ENCODE peak calls at places on chromosomes 4 and X, in four cellular contexts. One of them, this sample, is unnamed.

GRCh38 chrX:45767021-45767491 is 566.4 kb upstream of the DIPK2B start:
- DNase-seq in sigmoid colon: no peak
- DNase-seq in left lung: no peak
- DNase-seq in psoas muscle: no peak
- DNase-seq in this sample: no peak

GRCh38 chrX:3771756-3772155 is 58.3 kb upstream of the PRKX start:
- DNase-seq in left lung: no peak
- DNase-seq in psoas muscle: no peak
- DNase-seq in sigmoid colon: no peak
- DNase-seq in this sample: no peak

GRCh38 chrX:49133759-49134158 is 10.2 kb upstream of the GPKOW start:
- DNase-seq in psoas muscle: no peak
- DNase-seq in left lung: no peak
- DNase-seq in sigmoid colon: no peak
- DNase-seq in this sample: no peak

GRCh38 chr4:54015421-54016065 is 48.9 kb downstream of the CHIC2 start:
- DNase-seq in sigmoid colon: no peak
- DNase-seq in psoas muscle: no peak
- DNase-seq in left lung: no peak
- DNase-seq in this sample: peak; percentile 13

GRCh38 chr4:16579866-16580265 is 318.6 kb downstream of the LDB2 start:
- DNase-seq in psoas muscle: no peak
- DNase-seq in left lung: no peak
- DNase-seq in sigmoid colon: no peak
- DNase-seq in this sample: no peak

GRCh38 chrX:120769576-120770341 is 105.9 kb downstream of the CT47B1 start:
- DNase-seq in psoas muscle: no peak
- DNase-seq in sigmoid colon: no peak
- DNase-seq in left lung: no peak
- DNase-seq in this sample: no peak

GRCh38 chr4:3304831-3305609 is 12.2 kb downstream of the RGS12 start:
- DNase-seq in psoas muscle: peak; percentile 47
- DNase-seq in left lung: peak; percentile 39
- DNase-seq in sigmoid colon: peak; percentile 78
- DNase-seq in this sample: no peak

GRCh38 chrX:125266153-125266660 is 53.5 kb upstream of the TEX13C start:
- DNase-seq in left lung: no peak
- DNase-seq in psoas muscle: no peak
- DNase-seq in sigmoid colon: no peak
- DNase-seq in this sample: no peak

GRCh38 chrX:30530591-30530990 is 47.0 kb downstream of the TASL start:
- DNase-seq in sigmoid colon: no peak
- DNase-seq in left lung: no peak
- DNase-seq in psoas muscle: no peak
- DNase-seq in this sample: no peak

GRCh38 chr4:56958111-56958517 is 19.3 kb downstream of the NOA1 start:
- DNase-seq in left lung: no peak
- DNase-seq in sigmoid colon: peak; percentile 96
- DNase-seq in psoas muscle: peak; percentile 91
- DNase-seq in this sample: no peak

GRCh38 chr4:57676394-57676793 is 566.2 kb upstream of the IGFBP7 start:
- DNase-seq in psoas muscle: no peak
- DNase-seq in sigmoid colon: no peak
- DNase-seq in left lung: no peak
- DNase-seq in this sample: no peak

GRCh38 chrX:130083656-130084382 is 26.5 kb downstream of the ELF4 start:
- DNase-seq in psoas muscle: no peak
- DNase-seq in left lung: peak; percentile 80
- DNase-seq in sigmoid colon: no peak
- DNase-seq in this sample: peak; percentile 49

GRCh38 chr4:88659061-88659889 is 38.4 kb downstream of the NAP1L5 start:
- DNase-seq in sigmoid colon: peak; percentile 70
- DNase-seq in psoas muscle: no peak
- DNase-seq in left lung: no peak
- DNase-seq in this sample: peak; percentile 42

GRCh38 chr4:127985989-127986388 is 20.8 kb downstream of the ABHD18 start:
- DNase-seq in sigmoid colon: no peak
- DNase-seq in left lung: no peak
- DNase-seq in psoas muscle: no peak
- DNase-seq in this sample: no peak

GRCh38 chrX:120813982-120814381 is 61.7 kb downstream of the CT47B1 start:
- DNase-seq in psoas muscle: no peak
- DNase-seq in left lung: no peak
- DNase-seq in sigmoid colon: no peak
- DNase-seq in this sample: peak; percentile 9

GRCh38 chrX:40415675-40416074 is 165.1 kb upstream of the ATP6AP2 start:
- DNase-seq in psoas muscle: no peak
- DNase-seq in sigmoid colon: peak; percentile 73
- DNase-seq in left lung: no peak
- DNase-seq in this sample: no peak

GRCh38 chrX:124502144-124502543 is 155.8 kb downstream of the SH2D1A start:
- DNase-seq in sigmoid colon: no peak
- DNase-seq in psoas muscle: no peak
- DNase-seq in left lung: no peak
- DNase-seq in this sample: no peak

GRCh38 chr4:159206427-159206871 is 103.6 kb downstream of the RAPGEF2 start:
- DNase-seq in sigmoid colon: no peak
- DNase-seq in psoas muscle: no peak
- DNase-seq in left lung: no peak
- DNase-seq in this sample: no peak

GRCh38 chr4:102585329-102585728 is 84.2 kb downstream of the NFKB1 start:
- DNase-seq in left lung: no peak
- DNase-seq in sigmoid colon: no peak
- DNase-seq in psoas muscle: no peak
- DNase-seq in this sample: no peak

GRCh38 chrX:20265726-20266681 is 705 bp downstream of the RPS6KA3 start:
- DNase-seq in sigmoid colon: peak; percentile 67
- DNase-seq in left lung: peak; percentile 79
- DNase-seq in psoas muscle: peak; percentile 28
- DNase-seq in this sample: peak; percentile 55

GRCh38 chr4:141028024-141028529 is 105.2 kb downstream of the RNF150 start:
- DNase-seq in left lung: no peak
- DNase-seq in sigmoid colon: no peak
- DNase-seq in psoas muscle: no peak
- DNase-seq in this sample: no peak

GRCh38 chr4:122017296-122017695 is 65.4 kb upstream of the TRPC3 start:
- DNase-seq in psoas muscle: no peak
- DNase-seq in sigmoid colon: no peak
- DNase-seq in left lung: no peak
- DNase-seq in this sample: peak; percentile 2

GRCh38 chrX:51802917-51803688 is 59.9 kb downstream of the GSPT2 start:
- DNase-seq in sigmoid colon: peak; percentile 68
- DNase-seq in left lung: no peak
- DNase-seq in psoas muscle: peak; percentile 15
- DNase-seq in this sample: peak; percentile 47

GRCh38 chr4:128572778-128573241 is 236.7 kb upstream of the JADE1 start:
- DNase-seq in left lung: no peak
- DNase-seq in psoas muscle: no peak
- DNase-seq in sigmoid colon: no peak
- DNase-seq in this sample: no peak

GRCh38 chr4:70778888-70779422 is 57.2 kb downstream of the RUFY3 start:
- DNase-seq in psoas muscle: no peak
- DNase-seq in sigmoid colon: no peak
- DNase-seq in left lung: no peak
- DNase-seq in this sample: no peak

GRCh38 chrX:23822397-23822796 is 39.4 kb downstream of the SAT1 start:
- DNase-seq in sigmoid colon: no peak
- DNase-seq in psoas muscle: no peak
- DNase-seq in left lung: no peak
- DNase-seq in this sample: no peak

GRCh38 chr4:13173974-13174373 is 310.2 kb downstream of the RAB28 start:
- DNase-seq in psoas muscle: peak; percentile 68
- DNase-seq in sigmoid colon: peak; percentile 94
- DNase-seq in left lung: no peak
- DNase-seq in this sample: no peak

GRCh38 chr4:8021796-8022195 is 82.1 kb upstream of the AFAP1 start:
- DNase-seq in sigmoid colon: no peak
- DNase-seq in left lung: no peak
- DNase-seq in psoas muscle: no peak
- DNase-seq in this sample: peak; percentile 53

GRCh38 chr4:8024073-8024786 is 84.6 kb upstream of the AFAP1 start:
- DNase-seq in psoas muscle: no peak
- DNase-seq in sigmoid colon: no peak
- DNase-seq in left lung: no peak
- DNase-seq in this sample: peak; percentile 54

GRCh38 chr4:8023696-8024033 is 84.0 kb upstream of the AFAP1 start:
- DNase-seq in psoas muscle: no peak
- DNase-seq in sigmoid colon: no peak
- DNase-seq in left lung: no peak
- DNase-seq in this sample: no peak

GRCh38 chr4:8025668-8026067 is 86.0 kb upstream of the AFAP1 start:
- DNase-seq in psoas muscle: no peak
- DNase-seq in left lung: no peak
- DNase-seq in sigmoid colon: no peak
- DNase-seq in this sample: no peak

DNA sequence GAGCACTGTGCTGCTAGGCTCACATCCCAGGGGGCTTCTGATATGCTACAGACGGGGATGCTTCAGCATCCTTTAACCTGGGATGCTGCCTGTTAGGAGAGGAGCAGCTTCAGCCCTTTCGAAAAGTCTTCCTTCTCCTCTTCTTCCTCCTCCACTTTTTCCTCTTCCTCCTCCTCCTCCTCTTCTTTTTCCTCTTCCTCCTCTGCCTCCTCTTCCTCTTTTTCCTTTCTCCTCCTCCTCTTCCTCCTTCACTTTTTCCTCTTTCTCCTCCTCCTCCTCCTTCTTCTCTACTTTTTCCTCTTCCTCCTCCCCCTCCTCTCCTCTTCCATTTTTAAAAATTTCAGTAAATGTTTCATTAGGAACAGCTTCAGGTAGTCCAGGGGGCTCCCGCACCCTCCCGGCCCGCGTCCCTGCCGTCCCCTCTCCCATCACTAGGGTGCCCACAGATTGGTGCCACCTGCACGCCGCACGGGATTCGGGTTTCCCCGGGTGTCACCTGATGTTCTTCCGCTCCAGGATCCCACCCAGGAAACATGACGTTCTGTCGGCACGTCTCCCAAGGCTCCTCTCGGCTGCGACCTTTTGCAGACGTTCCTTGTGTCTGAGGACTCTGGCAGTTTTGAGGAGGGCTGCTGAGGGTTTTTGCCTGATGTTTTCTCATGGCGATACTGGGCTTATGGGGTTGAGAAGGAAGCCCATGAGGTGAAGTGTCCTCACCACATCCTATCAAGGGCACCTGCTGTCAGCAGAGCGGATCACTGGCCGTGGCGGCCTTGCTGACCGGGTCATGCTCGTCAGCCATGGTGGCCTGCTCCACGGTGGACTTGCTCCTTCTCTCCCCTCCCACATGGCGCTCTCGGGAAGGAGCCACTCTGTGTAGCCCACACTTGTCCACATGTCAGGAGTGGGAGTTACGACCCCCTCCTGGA is 83.4 kb upstream of the AFAP1 start:
- DNase-seq in sigmoid colon: no peak
- DNase-seq in left lung: no peak
- DNase-seq in psoas muscle: no peak
- DNase-seq in this sample: no peak
- H3K27me3 ChIP-seq in sigmoid colon: no peaks in the 10 kb centered on the region
- H3K27me3 ChIP-seq in left lung: no peaks in the 10 kb centered on the region
- H3K27me3 ChIP-seq in psoas muscle: no peaks in the 10 kb centered on the region
- H3K27me3 ChIP-seq in this sample: no peaks in the 10 kb centered on the region

GRCh38 chr4:1329408-1330371 is 17.3 kb upstream of the UVSSA start:
- DNase-seq in sigmoid colon: no peak
- DNase-seq in left lung: peak; percentile 71
- DNase-seq in psoas muscle: peak; percentile 21
- DNase-seq in this sample: peak; percentile 61

GRCh38 chr4:1326751-1327525 is 20.1 kb upstream of the UVSSA start:
- DNase-seq in sigmoid colon: no peak
- DNase-seq in psoas muscle: peak; percentile 13
- DNase-seq in left lung: peak; percentile 77
- DNase-seq in this sample: no peak

GRCh38 chr4:1328267-1329155 is 18.5 kb upstream of the UVSSA start:
- DNase-seq in left lung: peak; percentile 76
- DNase-seq in sigmoid colon: no peak
- DNase-seq in psoas muscle: peak; percentile 9
- DNase-seq in this sample: peak; percentile 57

GRCh38 chr4:1325681-1326635 is 21.1 kb upstream of the UVSSA start:
- DNase-seq in left lung: peak; percentile 75
- DNase-seq in sigmoid colon: no peak
- DNase-seq in psoas muscle: peak; percentile 2
- DNase-seq in this sample: no peak

DNA sequence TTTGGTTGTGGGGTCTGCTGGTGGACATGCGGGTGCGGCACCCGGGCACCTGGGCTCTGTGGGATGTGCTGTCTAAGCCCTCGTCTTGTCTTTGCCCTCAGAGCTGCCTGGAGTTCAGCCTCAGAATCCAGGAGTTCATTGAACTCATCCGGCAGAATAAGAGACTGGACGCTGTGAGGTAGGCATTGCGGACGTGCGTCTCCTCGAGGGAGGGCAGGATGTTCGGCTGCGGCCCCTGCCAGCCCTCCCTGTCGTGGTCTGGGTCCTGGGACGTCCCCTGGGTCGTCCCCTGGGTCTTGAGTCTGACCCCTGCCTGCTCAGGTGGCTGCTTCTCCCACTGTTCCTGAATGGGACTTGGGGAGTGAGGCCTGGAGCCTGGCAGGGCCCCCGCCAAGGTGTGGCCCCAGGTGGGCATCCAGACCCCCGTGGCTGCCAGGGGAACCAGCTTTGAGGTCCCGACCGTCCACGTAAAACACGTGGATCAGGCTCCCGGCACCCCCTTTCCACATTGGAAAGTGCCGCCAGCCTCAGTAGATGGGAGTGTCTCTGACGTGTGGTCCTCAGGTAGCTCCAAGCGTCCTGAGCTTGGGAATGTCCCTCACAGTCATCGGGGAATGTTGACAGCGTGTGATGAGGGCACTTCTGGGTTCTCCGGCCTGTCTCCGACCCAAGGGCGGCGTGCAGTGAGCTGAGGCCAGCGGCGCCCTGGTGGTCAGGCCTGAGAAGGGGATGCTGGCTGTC is 19.3 kb upstream of the UVSSA start:
- DNase-seq in psoas muscle: peak; percentile 5
- DNase-seq in sigmoid colon: no peak
- DNase-seq in left lung: peak; percentile 60
- DNase-seq in this sample: no peak
- H3K36me3 ChIP-seq in psoas muscle: peaks cover 5% of the 10 kb centered on the region
- H3K36me3 ChIP-seq in sigmoid colon: peaks cover 80% of the 10 kb centered on the region
- H3K36me3 ChIP-seq in left lung: peaks cover 89% of the 10 kb centered on the region
- H3K36me3 ChIP-seq in this sample: peaks cover 11% of the 10 kb centered on the region

DNA sequence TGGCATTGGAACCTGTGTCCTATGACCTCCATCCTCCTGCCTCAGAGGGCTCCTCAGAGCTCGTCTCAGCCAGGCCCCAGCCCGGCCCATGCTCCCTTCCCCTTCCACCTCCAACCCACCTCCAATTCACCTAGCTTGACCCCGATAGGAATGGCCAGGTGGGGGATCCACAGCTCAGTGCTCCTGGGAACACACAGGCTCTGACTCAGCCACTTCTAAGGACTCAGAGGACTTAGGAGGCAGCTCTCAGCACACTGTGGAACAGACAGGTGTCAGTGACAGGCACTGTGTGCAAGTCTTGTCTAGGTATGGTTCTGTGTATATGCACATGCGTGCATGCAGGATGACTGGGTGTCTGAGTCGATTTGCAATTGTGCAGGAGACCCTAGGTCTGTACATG is 44.8 kb downstream of the PJA1 start:
- DNase-seq in left lung: no peak
- DNase-seq in psoas muscle: no peak
- DNase-seq in sigmoid colon: no peak
- DNase-seq in this sample: no peak
- H3K27me3 ChIP-seq in left lung: no peaks in the 10 kb centered on the region
- H3K27me3 ChIP-seq in psoas muscle: no peaks in the 10 kb centered on the region
- H3K27me3 ChIP-seq in sigmoid colon: no peaks in the 10 kb centered on the region
- H3K27me3 ChIP-seq in this sample: no peaks in the 10 kb centered on the region

GRCh38 chr4:34644716-34645115 is 1599.6 kb downstream of the ARAP2 start:
- DNase-seq in psoas muscle: no peak
- DNase-seq in left lung: no peak
- DNase-seq in sigmoid colon: no peak
- DNase-seq in this sample: no peak
- H3K36me3 ChIP-seq in psoas muscle: no peaks in the 10 kb centered on the region
- H3K36me3 ChIP-seq in left lung: no peaks in the 10 kb centered on the region
- H3K36me3 ChIP-seq in sigmoid colon: no peaks in the 10 kb centered on the region
- H3K36me3 ChIP-seq in this sample: no peaks in the 10 kb centered on the region

This sample was measured in H7.